ENCODE peak calls at places on chromosomes 4 and X, in six cellular contexts. M, F, R, A, C and I are unnamed samples.

GRCh38 chr4:1471443-1472147 is 65.4 kb upstream of the NKX1-1 start:
- DNase-seq in F (no peak), R (no peak), M (peak), A (no peak), C (no peak), I (no peak)

GRCh38 chr4:144645621-144646522 is at the start of gene HHIP:
- DNase-seq in R (peak), C (peak), F (peak), A (peak), M (peak), I (no peak)

GRCh38 chrX:150729956-150730355 is 36.8 kb downstream of the MTMR1 start:
- DNase-seq in C (no peak), R (no peak), M (no peak), F (no peak), A (no peak), I (no peak)

GRCh38 chr4:151439320-151439719 is 30.3 kb downstream of the FHIP1A start:
- DNase-seq in R (no peak), A (no peak), C (no peak), F (no peak), M (no peak), I (no peak)

GRCh38 chr4:186032259-186032658 is 36.7 kb upstream of the TLR3 start:
- DNase-seq in M (no peak), F (no peak), A (no peak), R (no peak), C (no peak), I (no peak)

GRCh38 chr4:70915048-70915815 is 13.1 kb downstream of the MOB1B start:
- DNase-seq in C (peak), F (peak), A (no peak), R (peak), M (no peak), I (no peak)

GRCh38 chr4:67035501-67035900 is 509.8 kb downstream of the CENPC start:
- DNase-seq in M (no peak), A (no peak), C (no peak), F (no peak), R (peak), I (no peak)

GRCh38 chr4:181646864-181647263 is 596.3 kb upstream of the TENM3 start:
- DNase-seq in C (no peak), A (no peak), F (peak), R (no peak), M (no peak), I (no peak)

GRCh38 chrX:48459483-48459882 is 10.6 kb downstream of the SLC38A5 start:
- DNase-seq in A (no peak), F (no peak), M (no peak), C (no peak), R (no peak), I (no peak)

GRCh38 chr4:151688003-151688784 is 72.6 kb downstream of the GATB start:
- DNase-seq in R (peak), C (no peak), F (peak), M (peak), A (no peak), I (no peak)

GRCh38 chrX:125203379-125203736 is 116.3 kb upstream of the TEX13C start:
- DNase-seq in M (no peak), A (peak), R (no peak), F (no peak), C (no peak), I (no peak)

GRCh38 chr4:30717208-30718020 is 2.8 kb upstream of the PCDH7 start:
- DNase-seq in A (peak), F (peak), C (peak), R (peak), M (peak), I (peak)

GRCh38 chr4:186932631-186933150 is 209.0 kb upstream of the FAT1 start:
- DNase-seq in F (peak), A (no peak), R (peak), M (no peak), C (no peak), I (no peak)

GRCh38 chr4:19844436-19844835 is 407.3 kb upstream of the SLIT2 start:
- DNase-seq in M (no peak), C (no peak), F (peak), A (no peak), R (no peak), I (no peak)

GRCh38 chr4:1365271-1366178 is 18.5 kb downstream of the UVSSA start:
- DNase-seq in C (peak), R (no peak), F (no peak), A (no peak), M (peak), I (no peak)

GRCh38 chr4:60019946-60020345 is 1180.2 kb upstream of the ADGRL3 start:
- DNase-seq in C (no peak), R (no peak), F (no peak), A (no peak), M (no peak), I (no peak)

GRCh38 chrX:18428006-18428405 is 2.6 kb downstream of the CDKL5 start:
- DNase-seq in F (no peak), M (no peak), C (no peak), A (no peak), R (no peak), I (no peak)

GRCh38 chr4:121950680-121951569 is 935 bp downstream of the TRPC3 start:
- DNase-seq in A (peak), R (peak), C (peak), F (peak), M (peak), I (peak)

GRCh38 chr4:27807207-27807606 is 946.6 kb downstream of the STIM2 start:
- DNase-seq in M (no peak), A (no peak), F (peak), C (no peak), R (peak), I (no peak)

GRCh38 chr4:110926841-110927400 is 304.0 kb upstream of the PITX2 start:
- DNase-seq in F (no peak), R (no peak), M (no peak), C (no peak), A (no peak), I (no peak)

GRCh38 chrX:8851487-8851886 is 50.3 kb upstream of the FAM9A start:
- DNase-seq in R (no peak), A (no peak), M (no peak), C (no peak), F (peak), I (no peak)

GRCh38 chr4:74999714-75000309 is 66.9 kb downstream of the PARM1 start:
- DNase-seq in R (no peak), A (no peak), F (no peak), C (no peak), M (no peak), I (no peak)

GRCh38 chrX:154987940-154988339 is 34.6 kb downstream of the F8 start:
- DNase-seq in M (no peak), A (no peak), C (peak), F (no peak), R (no peak), I (no peak)

GRCh38 chr4:156113138-156113537 is 159.5 kb upstream of the CTSO start:
- DNase-seq in M (no peak), F (no peak), R (no peak), C (peak), A (no peak), I (no peak)

GRCh38 chr4:40601641-40602040 is 28.0 kb downstream of the RBM47 start:
- DNase-seq in C (no peak), F (no peak), M (no peak), A (no peak), R (no peak), I (no peak)

GRCh38 chr4:30386266-30386895 is 333.8 kb upstream of the PCDH7 start:
- DNase-seq in A (no peak), M (no peak), R (peak), C (no peak), F (peak), I (no peak)

GRCh38 chr4:64822405-64822804 is 413.2 kb upstream of the TECRL start:
- DNase-seq in R (no peak), M (no peak), C (no peak), A (no peak), F (no peak), I (no peak)

GRCh38 chr4:107740381-107740780 is 20.3 kb upstream of the PAPSS1 start:
- DNase-seq in R (peak), C (peak), A (no peak), M (no peak), F (peak), I (no peak)

GRCh38 chr4:138111462-138112000 is 130.6 kb downstream of the SLC7A11 start:
- DNase-seq in C (peak), F (peak), A (no peak), M (peak), R (peak), I (no peak)

GRCh38 chr4:121876070-121876469 is 5.8 kb upstream of the BBS7 start:
- DNase-seq in F (no peak), C (no peak), R (no peak), A (no peak), M (no peak), I (no peak)

GRCh38 chr4:16439003-16439402 is 212.7 kb upstream of the TAPT1 start:
- DNase-seq in C (no peak), A (no peak), F (peak), M (no peak), R (no peak), I (no peak)

GRCh38 chr4:40306991-40307390 is 28.1 kb upstream of the CHRNA9 start:
- DNase-seq in C (no peak), M (no peak), R (no peak), F (no peak), A (no peak), I (no peak)

GRCh38 chr4:128558896-128559669 is 250.4 kb upstream of the JADE1 start:
- DNase-seq in M (no peak), A (no peak), C (no peak), F (peak), R (peak), I (no peak)

GRCh38 chr4:111989817-111990216 is 155.4 kb upstream of the FAM241A start:
- DNase-seq in A (no peak), M (no peak), F (no peak), R (no peak), C (no peak), I (no peak)

GRCh38 chr4:1759818-1760223 is 33.3 kb upstream of the FGFR3 start:
- DNase-seq in R (no peak), A (no peak), M (no peak), F (no peak), C (no peak), I (no peak)

GRCh38 chr4:175412744-175413143 is 399.3 kb downstream of the GPM6A start:
- DNase-seq in M (no peak), R (no peak), C (no peak), F (peak), A (no peak), I (no peak)

GRCh38 chr4:21768349-21769310 is 179.9 kb downstream of the KCNIP4 start:
- DNase-seq in M (no peak), F (peak), A (no peak), R (peak), C (peak), I (peak)

DNA sequence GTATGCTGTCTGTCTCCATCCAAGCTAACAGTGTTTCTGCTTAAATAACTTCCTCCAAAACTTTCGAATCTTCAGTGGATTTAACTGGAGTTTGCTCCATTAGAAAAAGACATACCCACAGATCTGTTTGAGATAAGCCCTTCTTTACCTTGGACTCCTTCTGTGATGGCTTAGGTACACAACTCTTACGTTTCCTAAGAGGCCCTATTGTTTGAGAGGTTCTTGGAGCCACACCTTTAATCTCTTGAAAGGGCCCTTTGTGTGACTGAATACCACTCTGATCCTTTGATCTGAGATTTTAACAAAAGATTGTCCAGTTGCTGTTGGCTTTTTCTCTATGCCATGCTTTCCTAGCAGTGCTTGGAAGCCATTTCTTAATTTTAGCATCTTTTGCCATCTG is 92.5 kb downstream of the AKAP4 start:
- DNase-seq in A (no peak), R (no peak), C (no peak), F (no peak), M (no peak), I (no peak)
- H2BK5ac ChIP-seq in A (no peak), R (no peak), C (no peak), F (no peak), M (no peak), I (no peak)

GRCh38 chrX:15737957-15738685 is at the start of gene CA5B:
- DNase-seq in C (peak), F (peak), M (peak), R (peak), A (peak), I (peak)

GRCh38 chrX:15744181-15744867 is 6.3 kb downstream of the CA5B start:
- DNase-seq in R (no peak), C (no peak), A (no peak), M (no peak), F (no peak), I (no peak)

GRCh38 chrX:15737188-15737956 is 698 bp upstream of the CA5B start:
- DNase-seq in R (no peak), M (no peak), C (no peak), F (peak), A (no peak), I (no peak)

GRCh38 chrX:15738686-15739016 is 581 bp downstream of the CA5B start:
- DNase-seq in F (no peak), A (no peak), M (no peak), C (no peak), R (no peak), I (no peak)

DNA sequence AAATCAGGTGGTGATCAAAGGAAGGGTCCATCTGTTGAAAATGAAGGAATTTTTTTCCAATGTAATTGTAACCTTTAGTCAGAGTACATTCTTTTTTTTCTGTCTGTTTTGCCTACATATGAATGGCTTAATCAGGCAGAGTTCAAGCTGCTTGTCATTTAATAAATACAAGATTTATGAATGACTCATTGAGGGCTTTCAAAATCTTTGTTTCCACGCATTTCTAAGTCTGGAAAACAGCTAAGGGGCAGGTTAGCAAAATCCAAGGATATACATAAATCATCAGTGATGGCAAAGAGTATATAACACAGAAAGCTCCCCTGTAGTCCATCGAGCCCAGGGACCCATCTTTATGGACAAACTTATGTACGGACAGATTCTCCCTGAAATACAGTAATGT is 1.8 kb downstream of the CA5B start:
- DNase-seq in C (no peak), M (no peak), A (no peak), R (no peak), F (peak), I (no peak)
- H4K91ac ChIP-seq in C (no peak), M (no peak), A (no peak), R (no peak), F (no peak), I (no peak)

GRCh38 chr4:78611215-78611558 is 59.6 kb downstream of the ANXA3 start:
- DNase-seq in F (no peak), R (no peak), M (no peak), A (no peak), C (no peak), I (no peak)

GRCh38 chr4:78612398-78613005 is 60.9 kb downstream of the ANXA3 start:
- DNase-seq in C (peak), M (no peak), F (peak), R (peak), A (no peak), I (no peak)

GRCh38 chr4:78608684-78609083 is 57.1 kb downstream of the ANXA3 start:
- DNase-seq in A (no peak), C (no peak), F (no peak), M (no peak), R (no peak), I (no peak)

GRCh38 chr4:78609580-78609979 is 58.0 kb downstream of the ANXA3 start:
- DNase-seq in M (no peak), C (peak), R (no peak), F (no peak), A (no peak), I (no peak)

GRCh38 chr4:78610546-78611214 is 59.1 kb downstream of the ANXA3 start:
- DNase-seq in A (no peak), C (no peak), F (peak), R (peak), M (no peak), I (no peak)
- H3K9ac ChIP-seq in A (no peak), C (no peak), F (no peak), R (no peak), M (no peak), I (no peak)

GRCh38 chr4:139824882-139825522 is 159.4 kb downstream of the MGST2 start:
- DNase-seq in F (no peak), A (no peak), C (no peak), M (no peak), R (no peak), I (no peak)
- H2BK5ac ChIP-seq in F (no peak), A (peak), C (no peak), M (no peak), R (no peak), I (no peak)

GRCh38 chrX:151776113-151776790 is 41.7 kb downstream of the CNGA2 start:
- DNase-seq in M (peak), R (no peak), A (no peak), C (no peak), F (no peak), I (no peak)

GRCh38 chrX:151780621-151781020 is 46.1 kb downstream of the CNGA2 start:
- DNase-seq in R (no peak), C (no peak), F (no peak), A (no peak), M (no peak), I (no peak)

GRCh38 chrX:151773434-151773833 is 38.9 kb downstream of the CNGA2 start:
- DNase-seq in A (no peak), C (no peak), F (no peak), R (no peak), M (peak), I (no peak)

GRCh38 chrX:151779258-151779657 is 44.7 kb downstream of the CNGA2 start:
- DNase-seq in R (no peak), F (no peak), A (no peak), C (no peak), M (no peak), I (no peak)

DNA sequence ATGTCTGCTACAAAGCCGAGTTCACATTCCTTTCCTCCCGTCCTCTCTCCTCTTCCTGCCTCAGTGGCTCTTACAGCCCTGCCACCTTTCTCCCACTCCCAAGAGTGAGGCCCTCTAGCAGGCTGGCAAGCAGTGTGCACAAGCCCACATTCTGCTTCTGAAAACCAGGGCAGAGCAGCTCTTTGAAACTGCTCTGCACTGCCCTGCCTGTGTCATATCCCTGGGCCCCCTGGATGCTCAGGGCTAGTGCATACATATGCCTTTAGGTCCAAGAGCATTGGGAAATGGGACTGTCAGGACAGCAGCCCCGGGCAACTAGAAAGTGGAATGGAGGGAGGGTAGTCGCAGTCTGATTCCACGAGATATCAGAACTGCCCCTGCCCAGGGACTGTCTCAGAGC is 42.4 kb downstream of the CNGA2 start:
- DNase-seq in F (no peak), A (no peak), M (no peak), C (no peak), R (no peak), I (no peak)
- H4K91ac ChIP-seq in F (no peak), A (peak), M (no peak), C (no peak), R (no peak), I (no peak)

DNA sequence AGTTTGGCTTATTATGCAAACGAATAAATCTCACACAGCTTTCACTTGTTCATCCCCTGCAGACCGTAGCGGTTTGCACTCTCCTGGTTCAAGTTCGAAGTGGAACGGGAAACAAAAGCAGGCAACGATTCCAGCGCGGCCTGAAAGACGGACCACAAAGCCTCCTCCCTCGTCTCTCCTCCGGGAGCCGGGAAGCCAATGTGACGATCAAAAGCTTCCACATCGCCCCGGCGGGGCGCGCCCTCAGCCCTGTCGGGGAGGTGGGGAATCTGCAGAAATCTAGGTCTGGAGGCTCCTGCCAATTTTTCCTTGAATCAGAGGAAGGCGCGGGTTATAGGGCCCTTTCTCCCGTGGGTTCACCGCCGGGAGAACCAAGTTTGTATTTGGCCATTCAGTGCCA is 16.9 kb upstream of the ZIC3 start:
- DNase-seq in R (no peak), F (no peak), A (peak), M (peak), C (no peak), I (no peak)
- H3K9ac ChIP-seq in R (no peak), F (no peak), A (no peak), M (no peak), C (no peak), I (no peak)

DNA sequence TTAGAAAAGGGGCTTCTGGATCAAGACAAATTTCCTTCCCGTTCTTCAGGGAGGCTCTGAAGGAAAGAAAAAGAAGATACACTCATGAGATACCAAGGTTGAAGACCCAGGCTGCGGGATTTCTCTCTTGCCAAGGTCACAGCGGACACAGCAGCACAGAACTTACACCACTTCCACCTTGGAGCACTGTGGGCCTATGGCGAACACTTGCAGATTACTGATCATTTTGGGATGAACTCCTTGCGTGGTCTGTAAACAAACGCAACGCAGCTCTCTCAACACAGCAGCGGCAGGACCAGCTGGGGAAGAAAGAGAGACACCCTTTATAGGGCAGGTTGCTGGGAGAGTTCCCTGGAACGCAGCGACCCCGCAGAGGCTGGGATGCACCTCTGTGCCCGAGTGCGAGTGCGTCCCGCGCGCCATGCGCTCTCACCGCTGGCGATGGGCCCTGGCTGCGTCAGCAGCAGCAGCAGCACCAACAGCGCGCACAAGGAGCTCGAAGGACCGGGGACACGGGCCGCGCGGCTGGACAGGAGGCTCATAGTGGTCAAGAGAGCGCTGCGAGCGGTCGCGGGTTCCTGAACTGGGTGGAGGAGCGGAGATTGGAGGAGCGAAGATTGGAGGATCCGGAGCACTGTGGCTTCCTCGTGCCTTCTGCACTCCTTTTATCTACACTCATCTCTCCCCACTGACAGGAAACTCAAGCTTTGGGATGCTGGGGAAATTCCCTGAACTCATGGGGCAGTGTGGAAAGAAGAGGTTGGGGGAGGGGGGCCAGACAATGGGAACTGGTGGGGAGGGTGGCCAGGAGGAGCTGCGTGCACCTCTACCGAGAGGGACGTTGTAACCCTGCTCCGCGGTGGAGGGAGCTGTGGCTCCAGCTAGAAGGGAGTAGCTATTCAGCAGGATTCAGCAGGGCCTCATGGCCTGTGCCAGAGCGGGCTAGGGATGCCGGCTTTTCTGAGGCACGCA is at the start of gene CXCL5:
- DNase-seq in R (peak), F (peak), A (peak), M (peak), C (no peak), I (peak)
- H2BK5ac ChIP-seq in R (no peak), F (no peak), A (peak), M (no peak), C (no peak), I (no peak)